ENCODE peak calls at places on chromosome 6, in six cellular contexts. I is upper lobe of left lung, P is WERI-Rb-1, Z is prostate gland, O is aorta, T is kidney. F is an unnamed sample.
A peak's percentile ranks its signal among the peaks of the same experiment; 100 is the strongest.

GRCh38 chr6:93721386-93722048 is 302.2 kb upstream of the EPHA7 start:
- DNase-seq in I (no peak), P (peak; percentile 46), Z (peak; percentile 4), O (no peak), T (no peak), F (no peak)

GRCh38 chr6:141486942-141487341 is 645.8 kb upstream of the GJE1 start:
- DNase-seq in I (no peak), P (no peak), Z (no peak), O (no peak), T (no peak), F (no peak)

GRCh38 chr6:45718901-45719300 is 296.8 kb downstream of the CLIC5 start:
- DNase-seq in I (no peak), P (no peak), Z (no peak), O (no peak), T (no peak), F (no peak)

GRCh38 chr6:147238164-147238563 is 33.9 kb downstream of the STXBP5 start:
- DNase-seq in I (no peak), P (no peak), Z (no peak), O (no peak), T (no peak), F (no peak)

GRCh38 chr6:131754715-131755567 is 44.1 kb upstream of the CTAGE9 start:
- DNase-seq in I (no peak), P (no peak), Z (no peak), O (no peak), T (no peak), F (no peak)

GRCh38 chr6:82073484-82073883 is 174.1 kb downstream of the IBTK start:
- DNase-seq in I (no peak), P (peak; percentile 30), Z (no peak), O (no peak), T (no peak), F (no peak)

GRCh38 chr6:28349344-28349891 is 329 bp upstream of the ZKSCAN3 start:
- DNase-seq in I (no peak), P (no peak), Z (no peak), O (no peak), T (no peak), F (no peak)

GRCh38 chr6:44681782-44682181 is 294.3 kb downstream of the CDC5L start:
- DNase-seq in I (peak; percentile 6), P (peak; percentile 59), Z (peak; percentile 2), O (no peak), T (peak; percentile 92), F (no peak)

GRCh38 chr6:90859612-90860011 is 272.7 kb upstream of the MAP3K7 start:
- DNase-seq in I (no peak), P (peak; percentile 39), Z (no peak), O (no peak), T (no peak), F (no peak)

GRCh38 chr6:28896505-28897392 is 27.0 kb downstream of the TRIM27 start:
- DNase-seq in I (peak; percentile 90), P (peak; percentile 76), Z (peak; percentile 52), O (peak; percentile 84), T (peak; percentile 86), F (peak; percentile 60)

GRCh38 chr6:42446370-42446769 is 5.4 kb downstream of the TRERF1 start:
- DNase-seq in I (no peak), P (peak; percentile 2), Z (no peak), O (no peak), T (peak; percentile 22), F (no peak)

GRCh38 chr6:111709615-111710398 is 104.1 kb upstream of the TRAF3IP2 start:
- DNase-seq in I (no peak), P (peak; percentile 52), Z (peak; percentile 60), O (peak; percentile 78), T (no peak), F (peak; percentile 68)
- H3K36me3 ChIP-seq in I (peaks cover 3% of the 10 kb centered on the region), P (peaks cover 18% of the 10 kb centered on the region), Z (no peaks in the 10 kb centered on the region), O (no peaks in the 10 kb centered on the region), T (no peaks in the 10 kb centered on the region), F (no peaks in the 10 kb centered on the region)

GRCh38 chr6:26097268-26097875 is 10.1 kb downstream of the HFE start:
- DNase-seq in I (no peak), P (peak; percentile 80), Z (peak; percentile 61), O (no peak), T (no peak), F (no peak)
- H3K36me3 ChIP-seq in I (no peaks in the 10 kb centered on the region), P (no peaks in the 10 kb centered on the region), Z (no peaks in the 10 kb centered on the region), O (no peaks in the 10 kb centered on the region), T (no peaks in the 10 kb centered on the region), F (no peaks in the 10 kb centered on the region)

GRCh38 chr6:16130437-16130891 is 1.6 kb downstream of the MYLIP start:
- DNase-seq in I (no peak), P (peak; percentile 37), Z (peak; percentile 12), O (no peak), T (no peak), F (no peak)
- H3K36me3 ChIP-seq in I (no peaks in the 10 kb centered on the region), P (peaks cover 49% of the 10 kb centered on the region), Z (no peaks in the 10 kb centered on the region), O (no peaks in the 10 kb centered on the region), T (no peaks in the 10 kb centered on the region), F (no peaks in the 10 kb centered on the region)

DNA sequence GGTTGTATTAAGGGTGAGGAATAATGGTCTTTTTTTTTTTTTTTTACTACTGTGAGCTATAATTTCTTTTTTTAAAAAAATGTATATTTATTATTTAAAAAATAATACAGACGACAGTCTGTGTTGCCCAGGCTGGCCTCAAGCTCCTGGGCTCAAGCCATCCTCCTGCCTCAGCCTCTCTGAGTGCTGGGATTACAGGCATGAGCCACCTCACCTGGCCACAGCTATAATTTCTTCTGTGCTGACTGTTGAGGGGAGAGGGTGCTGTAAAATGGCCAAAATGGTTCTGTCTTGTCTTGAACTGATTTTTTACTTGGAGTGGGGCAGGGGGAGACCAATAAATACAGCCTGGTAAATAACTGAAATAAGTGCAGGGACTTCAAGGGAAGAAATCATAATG is 3.6 kb downstream of the SRSF3 start:
- DNase-seq in I (no peak), P (no peak), Z (no peak), O (no peak), T (no peak), F (peak; percentile 46)
- H3K36me3 ChIP-seq in I (peaks cover 58% of the 10 kb centered on the region), P (peaks cover 82% of the 10 kb centered on the region), Z (no peaks in the 10 kb centered on the region), O (peaks cover 11% of the 10 kb centered on the region), T (peaks cover 60% of the 10 kb centered on the region), F (peaks cover 62% of the 10 kb centered on the region)

GRCh38 chr6:17803409-17803808 is 96.7 kb upstream of the NUP153 start:
- DNase-seq in I (no peak), P (no peak), Z (no peak), O (no peak), T (no peak), F (no peak)

GRCh38 chr6:17798477-17798876 is 91.8 kb upstream of the NUP153 start:
- DNase-seq in I (no peak), P (no peak), Z (no peak), O (no peak), T (no peak), F (no peak)
- H3K36me3 ChIP-seq in I (peaks cover 84% of the 10 kb centered on the region), P (peaks cover 59% of the 10 kb centered on the region), Z (no peaks in the 10 kb centered on the region), O (peaks cover 11% of the 10 kb centered on the region), T (peaks cover 36% of the 10 kb centered on the region), F (peaks cover 83% of the 10 kb centered on the region)

GRCh38 chr6:56521988-56522387 is 120.7 kb downstream of the DST start:
- DNase-seq in I (no peak), P (no peak), Z (no peak), O (no peak), T (no peak), F (no peak)

GRCh38 chr6:56521454-56521853 is 121.2 kb downstream of the DST start:
- DNase-seq in I (no peak), P (no peak), Z (no peak), O (no peak), T (no peak), F (no peak)

GRCh38 chr6:56518995-56519767 is 123.5 kb downstream of the DST start:
- DNase-seq in I (no peak), P (no peak), Z (no peak), O (no peak), T (no peak), F (no peak)

GRCh38 chr6:56522871-56523270 is 119.8 kb downstream of the DST start:
- DNase-seq in I (no peak), P (no peak), Z (no peak), O (no peak), T (no peak), F (no peak)

GRCh38 chr6:56520218-56520617 is 122.5 kb downstream of the DST start:
- DNase-seq in I (no peak), P (no peak), Z (no peak), O (no peak), T (no peak), F (no peak)
- H3K36me3 ChIP-seq in I (no peaks in the 10 kb centered on the region), P (peaks cover 37% of the 10 kb centered on the region), Z (no peaks in the 10 kb centered on the region), O (no peaks in the 10 kb centered on the region), T (peaks cover 5% of the 10 kb centered on the region), F (peaks cover 13% of the 10 kb centered on the region)

DNA sequence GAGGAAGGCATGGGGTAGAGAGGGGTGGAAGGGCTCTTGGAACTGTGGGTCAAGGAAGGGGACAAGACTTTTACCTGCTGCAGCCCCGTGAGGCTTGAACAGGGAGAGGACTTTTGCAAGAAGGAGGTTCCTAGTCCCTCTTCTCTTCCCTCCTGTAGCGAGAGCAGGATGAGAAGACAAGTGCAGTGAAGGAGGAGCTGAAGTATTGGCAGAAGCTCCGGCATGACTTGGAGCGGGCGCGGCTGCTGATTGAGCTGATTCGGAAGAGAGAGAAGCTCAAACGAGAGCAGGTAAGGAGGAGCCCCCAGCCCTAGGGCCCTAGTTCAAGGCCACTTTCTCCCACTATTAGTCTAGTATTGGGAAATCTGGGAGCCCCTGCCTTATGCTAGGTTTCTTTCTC is 10.6 kb downstream of the BRPF3 start:
- DNase-seq in I (no peak), P (no peak), Z (no peak), O (no peak), T (no peak), F (no peak)
- H3K36me3 ChIP-seq in I (peaks cover 71% of the 10 kb centered on the region), P (peaks cover 98% of the 10 kb centered on the region), Z (peaks cover 10% of the 10 kb centered on the region), O (peaks cover 27% of the 10 kb centered on the region), T (peaks cover 77% of the 10 kb centered on the region), F (peaks cover 81% of the 10 kb centered on the region)

GRCh38 chr6:49549691-49550412 is 616 bp upstream of the C6orf141 start:
- DNase-seq in I (no peak), P (no peak), Z (no peak), O (no peak), T (no peak), F (no peak)

GRCh38 chr6:49546371-49546770 is 4.1 kb upstream of the C6orf141 start:
- DNase-seq in I (no peak), P (peak; percentile 75), Z (no peak), O (no peak), T (no peak), F (no peak)

GRCh38 chr6:49551126-49551865 is 828 bp downstream of the C6orf141 start:
- DNase-seq in I (peak; percentile 65), P (peak; percentile 25), Z (no peak), O (no peak), T (peak; percentile 72), F (peak; percentile 65)

GRCh38 chr6:49550413-49551125 is at the start of gene C6orf141:
- DNase-seq in I (peak; percentile 79), P (peak; percentile 73), Z (no peak), O (no peak), T (peak; percentile 67), F (no peak)

DNA sequence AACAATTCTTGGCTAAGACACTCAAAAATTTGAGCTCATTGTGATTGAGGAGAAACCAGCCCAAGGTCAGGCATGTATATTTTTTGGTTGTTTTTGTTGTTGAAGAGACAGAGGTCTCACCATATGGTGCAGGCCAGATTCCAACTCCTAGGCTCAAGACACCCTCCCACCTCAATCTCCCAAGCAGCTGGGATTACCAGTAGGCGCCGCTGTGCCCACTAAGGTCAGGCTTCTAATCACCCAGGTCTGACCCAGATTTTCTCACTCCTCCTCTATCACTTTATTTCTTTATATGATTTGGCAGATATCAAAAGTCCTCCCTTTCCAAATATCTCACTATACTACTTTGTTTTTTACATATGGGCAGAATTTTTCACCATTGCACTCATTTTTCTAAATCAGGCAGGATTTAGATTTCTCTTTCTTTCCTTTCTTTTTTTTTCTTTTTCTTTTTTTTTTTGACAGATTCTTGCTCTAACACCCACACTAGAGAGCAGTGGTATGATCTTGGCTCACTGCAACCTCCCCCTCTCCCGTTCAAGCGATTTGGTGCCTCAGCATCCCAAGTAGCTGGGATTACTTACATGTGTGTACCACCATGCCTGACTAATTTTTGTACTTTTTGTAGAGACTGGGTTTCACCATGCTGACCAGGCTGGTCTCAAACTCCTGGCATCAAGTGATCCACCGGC is 1.7 kb upstream of the C6orf141 start:
- DNase-seq in I (no peak), P (peak; percentile 86), Z (no peak), O (no peak), T (no peak), F (no peak)
- H3K36me3 ChIP-seq in I (no peaks in the 10 kb centered on the region), P (no peaks in the 10 kb centered on the region), Z (no peaks in the 10 kb centered on the region), O (no peaks in the 10 kb centered on the region), T (no peaks in the 10 kb centered on the region), F (no peaks in the 10 kb centered on the region)

F was measured in tibial artery.